ENCODE peak calls at places on chromosomes 3 and 15, in seven cellular contexts. U is H9, H is astrocyte, L is RWPE1, B is psoas muscle, X is WTC11, Z is thoracic aorta. J is an unnamed sample.

GRCh38 chr3:39531681-39532080 is 64.2 kb downstream of the MOBP start:
- DNase-seq in U (no peak), H (peak; percentile 38), L (peak; percentile 62), B (no peak), X (no peak), Z (peak; percentile 5), J (no peak)

GRCh38 chr3:134567605-134568004 is 81.7 kb downstream of the CEP63 start:
- DNase-seq in U (no peak), H (no peak), L (no peak), B (no peak), X (no peak), Z (no peak), J (no peak)

GRCh38 chr3:167241048-167241845 is 138.8 kb downstream of the ZBBX start:
- DNase-seq in U (no peak), H (no peak), L (peak; percentile 6), B (no peak), X (no peak), Z (no peak), J (no peak)

GRCh38 chr15:89090791-89091666 is 2.8 kb downstream of the ABHD2 start:
- DNase-seq in U (no peak), H (peak; percentile 83), L (peak; percentile 66), B (peak; percentile 82), X (no peak), Z (peak; percentile 60), J (peak; percentile 51)

GRCh38 chr3:123869165-123869564 is 15.0 kb downstream of the MYLK start:
- DNase-seq in U (no peak), H (no peak), L (no peak), B (no peak), X (no peak), Z (no peak), J (no peak)

GRCh38 chr15:43134157-43134637 is 811 bp downstream of the TMEM62 start:
- DNase-seq in U (peak; percentile 37), H (no peak), L (peak; percentile 26), B (no peak), X (no peak), Z (no peak), J (no peak)

GRCh38 chr3:126510323-126510910 is 7.2 kb downstream of the UROC1 start:
- DNase-seq in U (no peak), H (no peak), L (no peak), B (peak; percentile 32), X (no peak), Z (no peak), J (no peak)

GRCh38 chr3:172536993-172537419 is 13.8 kb upstream of the TNFSF10 start:
- DNase-seq in U (no peak), H (no peak), L (peak; percentile 62), B (no peak), X (no peak), Z (no peak), J (no peak)

GRCh38 chr3:131360191-131360590 is 21.4 kb upstream of the NUDT16 start:
- DNase-seq in U (no peak), H (no peak), L (no peak), B (no peak), X (no peak), Z (no peak), J (no peak)

GRCh38 chr3:71226565-71227281 is 356.8 kb downstream of the FOXP1 start:
- DNase-seq in U (no peak), H (peak; percentile 68), L (no peak), B (peak; percentile 70), X (no peak), Z (no peak), J (peak; percentile 81)

GRCh38 chr3:157354254-157354653 is 82.4 kb upstream of the PTX3 start:
- DNase-seq in U (no peak), H (no peak), L (no peak), B (no peak), X (no peak), Z (no peak), J (no peak)

GRCh38 chr15:77021803-77022381 is 27.0 kb downstream of the PSTPIP1 start:
- DNase-seq in U (no peak), H (peak; percentile 55), L (no peak), B (peak; percentile 55), X (no peak), Z (no peak), J (peak; percentile 44)

GRCh38 chr15:87863152-87863551 is 393.4 kb downstream of the NTRK3 start:
- DNase-seq in U (peak; percentile 40), H (no peak), L (peak; percentile 12), B (no peak), X (peak; percentile 47), Z (no peak), J (no peak)

GRCh38 chr3:107938128-107938527 is 152.7 kb downstream of the CD47 start:
- DNase-seq in U (peak; percentile 33), H (peak; percentile 17), L (peak; percentile 22), B (no peak), X (peak; percentile 32), Z (no peak), J (no peak)

GRCh38 chr15:100849021-100849831 is 30.4 kb upstream of the ALDH1A3 start:
- DNase-seq in U (no peak), H (peak; percentile 46), L (peak; percentile 74), B (peak; percentile 74), X (peak; percentile 61), Z (no peak), J (no peak)

GRCh38 chr3:50122071-50122470 is 33.1 kb upstream of the SEMA3F start:
- DNase-seq in U (no peak), H (no peak), L (no peak), B (no peak), X (no peak), Z (no peak), J (no peak)

GRCh38 chr15:42490246-42490742 is 647 bp downstream of the ZNF106 start:
- DNase-seq in U (no peak), H (no peak), L (peak; percentile 26), B (no peak), X (no peak), Z (no peak), J (no peak)

DNA sequence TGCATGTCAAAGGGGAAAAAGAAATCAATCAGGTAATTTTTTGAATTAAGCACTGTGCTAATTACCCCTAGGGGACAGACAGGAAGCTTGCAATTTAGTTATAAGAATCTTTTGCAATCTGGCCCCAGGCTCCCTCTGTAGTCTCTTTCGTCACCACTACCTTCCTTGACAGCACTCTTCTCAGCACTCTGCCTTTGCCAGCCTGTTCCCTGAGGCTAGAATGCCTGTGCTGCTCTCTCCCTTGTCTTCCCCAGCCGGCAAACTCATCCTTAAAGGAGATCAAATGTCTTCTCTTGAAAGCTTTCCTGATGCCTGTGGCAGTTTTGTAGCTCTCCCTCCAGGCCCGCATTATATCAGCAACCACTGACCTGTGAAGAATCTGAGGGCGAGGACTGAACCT is 32.4 kb upstream of the PRTG start:
- DNase-seq in U (peak; percentile 66), H (no peak), L (peak; percentile 45), B (no peak), X (no peak), Z (no peak), J (no peak)
- TF ChIP-seq CTCF in U (no peak), H (no peak), L (no peak), B (no peak), X (no peak), Z (no peak), J (no peak)

DNA sequence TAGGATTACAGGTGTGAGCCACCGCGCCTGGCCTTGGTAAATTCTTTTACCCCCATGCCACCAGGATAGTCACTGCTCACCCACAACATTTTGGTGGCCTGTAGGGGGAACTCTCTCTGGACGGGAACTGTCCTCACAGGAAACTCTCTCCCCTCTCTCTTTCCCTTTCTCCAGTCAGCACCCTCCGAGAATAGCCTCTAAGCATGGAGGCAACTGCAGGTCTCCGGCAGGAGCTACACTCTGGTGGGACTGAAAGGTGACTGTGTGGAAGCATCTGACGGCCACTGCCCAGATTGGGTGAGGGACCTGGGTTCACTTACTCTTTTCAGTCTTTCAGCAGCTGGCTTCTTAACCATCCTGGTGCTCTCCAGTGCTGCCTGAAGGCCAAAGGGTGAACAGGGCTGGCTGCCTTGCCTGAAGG is 21.3 kb downstream of the TRANK1 start:
- DNase-seq in U (peak; percentile 60), H (no peak), L (no peak), B (no peak), X (no peak), Z (no peak), J (no peak)
- TF ChIP-seq CTCF in U (peak; percentile 41), H (no peak), L (no peak), B (no peak), X (no peak), Z (no peak), J (no peak)

GRCh38 chr3:46495901-46496456 is 1.8 kb upstream of the RTP3 start:
- DNase-seq in U (no peak), H (peak; percentile 86), L (no peak), B (no peak), X (no peak), Z (no peak), J (no peak)

GRCh38 chr3:46500631-46501377 is 3.0 kb downstream of the RTP3 start:
- DNase-seq in U (no peak), H (peak; percentile 93), L (no peak), B (no peak), X (no peak), Z (no peak), J (no peak)

GRCh38 chr3:46497556-46498265 is at the start of gene RTP3:
- DNase-seq in U (no peak), H (no peak), L (no peak), B (no peak), X (no peak), Z (no peak), J (no peak)

GRCh38 chr3:46498916-46499519 is 1.2 kb downstream of the RTP3 start:
- DNase-seq in U (no peak), H (no peak), L (no peak), B (no peak), X (no peak), Z (no peak), J (no peak)

GRCh38 chr3:46496745-46497555 is 826 bp upstream of the RTP3 start:
- DNase-seq in U (peak; percentile 54), H (no peak), L (no peak), B (no peak), X (peak; percentile 71), Z (no peak), J (no peak)
- TF ChIP-seq CTCF in U (peak; percentile 72), H (peak; percentile 28), L (no peak), B (no peak), X (peak; percentile 19), Z (no peak), J (peak; percentile 35)

GRCh38 chr3:197926418-197926817 is 23.6 kb upstream of the RPL35A start:
- DNase-seq in U (peak; percentile 67), H (no peak), L (no peak), B (no peak), X (peak; percentile 73), Z (no peak), J (no peak)
- TF ChIP-seq CTCF in U (peak; percentile 73), H (no peak), L (no peak), B (no peak), X (peak; percentile 71), Z (no peak), J (no peak)

DNA sequence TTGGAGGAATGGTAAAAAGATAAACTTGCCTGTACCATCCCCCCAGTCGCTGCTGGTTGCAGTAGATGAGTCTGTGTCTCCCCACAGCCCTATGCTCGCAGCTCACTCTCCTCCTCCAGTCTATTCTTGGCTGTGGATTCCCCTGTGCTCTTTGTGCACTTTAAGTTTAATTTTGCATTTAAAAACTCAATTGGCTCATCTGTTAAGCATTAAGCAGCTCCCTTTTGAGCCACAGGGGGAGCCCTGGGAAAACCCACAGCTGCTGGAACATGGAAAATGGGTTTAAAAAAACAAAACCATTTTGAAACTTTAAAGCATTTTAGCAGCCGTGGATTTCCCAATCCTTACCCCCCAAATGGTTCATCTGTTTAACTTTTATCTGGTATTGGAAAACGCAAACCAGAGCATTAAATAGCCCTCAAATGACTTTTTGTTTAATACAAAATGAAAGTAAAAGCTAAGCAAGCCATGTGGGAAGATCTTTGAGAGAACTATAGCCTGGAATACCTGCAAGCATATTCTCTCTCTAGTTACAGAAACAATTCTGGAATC is 536.9 kb downstream of the ZIC1 start:
- DNase-seq in U (peak; percentile 42), H (peak; percentile 91), L (peak; percentile 48), B (peak; percentile 52), X (peak; percentile 33), Z (no peak), J (no peak)
- TF ChIP-seq CTCF in U (peak; percentile 65), H (peak; percentile 72), L (peak; percentile 63), B (peak; percentile 41), X (no peak), Z (peak; percentile 52), J (no peak)

J was measured in natural killer cell.